ENCODE peak calls at places on chromosome 16, in nine cellular contexts. One of them, this sample, is unnamed.

GRCh38 chr16:70331588-70332358 is 14.9 kb upstream of the DDX19A start:
- DNase-seq in CD4-positive, alpha-beta T cell: no peak
- DNase-seq in adrenal gland: no peak
- DNase-seq in suprapubic skin: no peak
- DNase-seq in SK-N-SH: no peak
- DNase-seq in sigmoid colon: no peak
- DNase-seq in neuronal stem cell: no peak
- DNase-seq in left lung: no peak
- DNase-seq in CD8-positive, alpha-beta T cell: no peak
- DNase-seq in this sample: no peak

GRCh38 chr16:85090166-85090565 is 22.1 kb downstream of the CIBAR2 start:
- DNase-seq in CD4-positive, alpha-beta T cell: no peak
- DNase-seq in adrenal gland: no peak
- DNase-seq in suprapubic skin: no peak
- DNase-seq in SK-N-SH: peak; percentile 48
- DNase-seq in sigmoid colon: no peak
- DNase-seq in neuronal stem cell: no peak
- DNase-seq in left lung: peak; percentile 62
- DNase-seq in CD8-positive, alpha-beta T cell: no peak
- DNase-seq in this sample: no peak

GRCh38 chr16:29757950-29758466 is 12.2 kb upstream of the C16orf54 start:
- DNase-seq in CD4-positive, alpha-beta T cell: no peak
- DNase-seq in adrenal gland: peak; percentile 28
- DNase-seq in suprapubic skin: no peak
- DNase-seq in SK-N-SH: no peak
- DNase-seq in sigmoid colon: no peak
- DNase-seq in neuronal stem cell: no peak
- DNase-seq in left lung: no peak
- DNase-seq in CD8-positive, alpha-beta T cell: no peak
- DNase-seq in this sample: no peak

GRCh38 chr16:47019563-47019962 is 46.1 kb upstream of the DNAJA2 start:
- DNase-seq in CD4-positive, alpha-beta T cell: no peak
- DNase-seq in adrenal gland: no peak
- DNase-seq in suprapubic skin: no peak
- DNase-seq in SK-N-SH: no peak
- DNase-seq in sigmoid colon: no peak
- DNase-seq in neuronal stem cell: no peak
- DNase-seq in left lung: no peak
- DNase-seq in CD8-positive, alpha-beta T cell: no peak
- DNase-seq in this sample: no peak

GRCh38 chr16:72349719-72350118 is 177.8 kb upstream of the PMFBP1 start:
- DNase-seq in CD4-positive, alpha-beta T cell: no peak
- DNase-seq in adrenal gland: no peak
- DNase-seq in suprapubic skin: no peak
- DNase-seq in SK-N-SH: no peak
- DNase-seq in sigmoid colon: no peak
- DNase-seq in neuronal stem cell: no peak
- DNase-seq in left lung: no peak
- DNase-seq in CD8-positive, alpha-beta T cell: no peak
- DNase-seq in this sample: no peak

GRCh38 chr16:3880623-3881498 is at the start of gene CREBBP:
- DNase-seq in CD4-positive, alpha-beta T cell: peak; percentile 86
- DNase-seq in adrenal gland: peak; percentile 90
- DNase-seq in suprapubic skin: peak; percentile 88
- DNase-seq in SK-N-SH: peak; percentile 97
- DNase-seq in sigmoid colon: peak; percentile 92
- DNase-seq in neuronal stem cell: peak; percentile 92
- DNase-seq in left lung: peak; percentile 95
- DNase-seq in CD8-positive, alpha-beta T cell: peak; percentile 80
- DNase-seq in this sample: peak; percentile 85

GRCh38 chr16:80583466-80583865 is 42.7 kb downstream of the DYNLRB2 start:
- DNase-seq in CD4-positive, alpha-beta T cell: no peak
- DNase-seq in adrenal gland: peak; percentile 48
- DNase-seq in suprapubic skin: no peak
- DNase-seq in SK-N-SH: no peak
- DNase-seq in sigmoid colon: no peak
- DNase-seq in neuronal stem cell: no peak
- DNase-seq in left lung: no peak
- DNase-seq in CD8-positive, alpha-beta T cell: no peak
- DNase-seq in this sample: no peak

GRCh38 chr16:30821891-30822290 is 34.9 kb upstream of the ZNF629 start:
- DNase-seq in CD4-positive, alpha-beta T cell: no peak
- DNase-seq in adrenal gland: no peak
- DNase-seq in suprapubic skin: no peak
- DNase-seq in SK-N-SH: no peak
- DNase-seq in sigmoid colon: no peak
- DNase-seq in neuronal stem cell: no peak
- DNase-seq in left lung: no peak
- DNase-seq in CD8-positive, alpha-beta T cell: no peak
- DNase-seq in this sample: no peak

GRCh38 chr16:894841-895240 is 75.9 kb downstream of the LMF1 start:
- DNase-seq in CD4-positive, alpha-beta T cell: no peak
- DNase-seq in adrenal gland: no peak
- DNase-seq in suprapubic skin: no peak
- DNase-seq in SK-N-SH: peak; percentile 59
- DNase-seq in sigmoid colon: no peak
- DNase-seq in neuronal stem cell: no peak
- DNase-seq in left lung: peak; percentile 76
- DNase-seq in CD8-positive, alpha-beta T cell: no peak
- DNase-seq in this sample: no peak

GRCh38 chr16:53726625-53727024 is 22.7 kb downstream of the FTO start:
- DNase-seq in CD4-positive, alpha-beta T cell: no peak
- DNase-seq in adrenal gland: peak; percentile 16
- DNase-seq in suprapubic skin: no peak
- DNase-seq in SK-N-SH: no peak
- DNase-seq in sigmoid colon: no peak
- DNase-seq in neuronal stem cell: peak; percentile 29
- DNase-seq in left lung: no peak
- DNase-seq in CD8-positive, alpha-beta T cell: no peak
- DNase-seq in this sample: no peak

GRCh38 chr16:2472885-2473284 is 1.8 kb downstream of the NTN3 start:
- DNase-seq in CD4-positive, alpha-beta T cell: no peak
- DNase-seq in adrenal gland: no peak
- DNase-seq in suprapubic skin: no peak
- DNase-seq in SK-N-SH: no peak
- DNase-seq in sigmoid colon: no peak
- DNase-seq in neuronal stem cell: no peak
- DNase-seq in left lung: no peak
- DNase-seq in CD8-positive, alpha-beta T cell: no peak
- DNase-seq in this sample: no peak

GRCh38 chr16:2475413-2476344 is 752 bp downstream of the TBC1D24 start:
- DNase-seq in CD4-positive, alpha-beta T cell: no peak
- DNase-seq in adrenal gland: no peak
- DNase-seq in suprapubic skin: no peak
- DNase-seq in SK-N-SH: peak; percentile 63
- DNase-seq in sigmoid colon: no peak
- DNase-seq in neuronal stem cell: no peak
- DNase-seq in left lung: no peak
- DNase-seq in CD8-positive, alpha-beta T cell: no peak
- DNase-seq in this sample: peak; percentile 36

GRCh38 chr16:2473425-2473926 is 1.5 kb upstream of the TBC1D24 start:
- DNase-seq in CD4-positive, alpha-beta T cell: peak; percentile 14
- DNase-seq in adrenal gland: no peak
- DNase-seq in suprapubic skin: no peak
- DNase-seq in SK-N-SH: peak; percentile 74
- DNase-seq in sigmoid colon: no peak
- DNase-seq in neuronal stem cell: no peak
- DNase-seq in left lung: no peak
- DNase-seq in CD8-positive, alpha-beta T cell: no peak
- DNase-seq in this sample: peak; percentile 14

GRCh38 chr16:2474877-2475412 is at the start of gene TBC1D24:
- DNase-seq in CD4-positive, alpha-beta T cell: peak; percentile 59
- DNase-seq in adrenal gland: peak; percentile 88
- DNase-seq in suprapubic skin: no peak
- DNase-seq in SK-N-SH: peak; percentile 100
- DNase-seq in sigmoid colon: peak; percentile 92
- DNase-seq in neuronal stem cell: peak; percentile 86
- DNase-seq in left lung: peak; percentile 97
- DNase-seq in CD8-positive, alpha-beta T cell: peak; percentile 48
- DNase-seq in this sample: peak; percentile 73

GRCh38 chr16:2473999-2474876 is 689 bp upstream of the TBC1D24 start:
- DNase-seq in CD4-positive, alpha-beta T cell: peak; percentile 59
- DNase-seq in adrenal gland: peak; percentile 59
- DNase-seq in suprapubic skin: no peak
- DNase-seq in SK-N-SH: peak; percentile 79
- DNase-seq in sigmoid colon: no peak
- DNase-seq in neuronal stem cell: no peak
- DNase-seq in left lung: peak; percentile 91
- DNase-seq in CD8-positive, alpha-beta T cell: peak; percentile 43
- DNase-seq in this sample: peak; percentile 47
- H3K27me3 ChIP-seq in CD4-positive, alpha-beta T cell: peaks cover 41% of the 10 kb centered on the region
- H3K27me3 ChIP-seq in adrenal gland: peaks cover 17% of the 10 kb centered on the region
- H3K27me3 ChIP-seq in suprapubic skin: peaks cover 23% of the 10 kb centered on the region
- H3K27me3 ChIP-seq in SK-N-SH: no peaks in the 10 kb centered on the region
- H3K27me3 ChIP-seq in sigmoid colon: peaks cover 26% of the 10 kb centered on the region
- H3K27me3 ChIP-seq in neuronal stem cell: no peaks in the 10 kb centered on the region
- H3K27me3 ChIP-seq in left lung: peaks cover 52% of the 10 kb centered on the region
- H3K27me3 ChIP-seq in CD8-positive, alpha-beta T cell: peaks cover 19% of the 10 kb centered on the region
- H3K27me3 ChIP-seq in this sample: peaks cover 33% of the 10 kb centered on the region

DNA sequence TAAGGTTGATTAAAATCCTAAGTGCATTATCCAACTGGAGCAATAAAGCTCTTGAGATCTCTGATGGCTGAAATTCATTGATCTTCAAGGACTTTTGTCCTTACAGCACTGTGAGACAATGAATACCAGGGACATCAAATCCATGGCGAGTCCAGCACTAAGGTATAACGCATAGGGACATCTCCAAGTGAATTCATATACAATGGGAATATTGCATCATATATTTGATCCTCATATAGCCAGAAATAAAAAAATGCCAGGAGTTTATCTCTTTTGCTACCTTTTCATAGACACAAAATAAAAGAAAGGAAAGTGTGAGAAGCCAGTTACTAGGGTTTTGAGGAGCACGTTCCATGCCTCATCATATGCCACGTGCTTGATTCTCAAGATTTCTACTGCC is 112.5 kb upstream of the CDH13 start:
- DNase-seq in CD4-positive, alpha-beta T cell: no peak
- DNase-seq in adrenal gland: no peak
- DNase-seq in suprapubic skin: no peak
- DNase-seq in SK-N-SH: no peak
- DNase-seq in sigmoid colon: no peak
- DNase-seq in neuronal stem cell: no peak
- DNase-seq in left lung: no peak
- DNase-seq in CD8-positive, alpha-beta T cell: no peak
- DNase-seq in this sample: no peak
- H3K27me3 ChIP-seq in CD4-positive, alpha-beta T cell: no peaks in the 10 kb centered on the region
- H3K27me3 ChIP-seq in adrenal gland: no peaks in the 10 kb centered on the region
- H3K27me3 ChIP-seq in suprapubic skin: no peaks in the 10 kb centered on the region
- H3K27me3 ChIP-seq in SK-N-SH: no peaks in the 10 kb centered on the region
- H3K27me3 ChIP-seq in sigmoid colon: no peaks in the 10 kb centered on the region
- H3K27me3 ChIP-seq in neuronal stem cell: no peaks in the 10 kb centered on the region
- H3K27me3 ChIP-seq in left lung: no peaks in the 10 kb centered on the region
- H3K27me3 ChIP-seq in CD8-positive, alpha-beta T cell: no peaks in the 10 kb centered on the region
- H3K27me3 ChIP-seq in this sample: no peaks in the 10 kb centered on the region

DNA sequence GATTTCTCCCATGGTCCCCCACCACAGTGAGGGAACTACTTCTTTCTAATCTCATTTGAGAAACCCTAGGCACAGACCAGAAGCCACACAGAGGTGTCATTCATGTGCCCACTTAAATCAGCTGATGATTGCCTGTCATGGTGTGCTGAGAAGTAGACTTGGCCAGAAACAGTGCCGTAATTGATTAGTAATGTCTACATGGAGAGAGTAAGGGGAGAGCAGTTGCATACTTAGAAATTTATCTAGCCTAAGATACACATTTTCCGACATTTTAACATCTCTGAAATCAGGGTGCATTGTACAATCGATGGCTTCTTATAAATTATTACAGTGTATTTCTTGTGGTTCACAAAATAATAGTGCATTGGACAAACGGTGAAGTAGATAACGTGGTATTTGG is 271.8 kb downstream of the IRF8 start:
- DNase-seq in CD4-positive, alpha-beta T cell: no peak
- DNase-seq in adrenal gland: no peak
- DNase-seq in suprapubic skin: no peak
- DNase-seq in SK-N-SH: no peak
- DNase-seq in sigmoid colon: no peak
- DNase-seq in neuronal stem cell: no peak
- DNase-seq in left lung: no peak
- DNase-seq in CD8-positive, alpha-beta T cell: no peak
- DNase-seq in this sample: no peak
- H3K27me3 ChIP-seq in CD4-positive, alpha-beta T cell: peaks cover 4% of the 10 kb centered on the region
- H3K27me3 ChIP-seq in adrenal gland: peaks cover 6% of the 10 kb centered on the region
- H3K27me3 ChIP-seq in suprapubic skin: peaks cover 47% of the 10 kb centered on the region
- H3K27me3 ChIP-seq in SK-N-SH: peaks cover 47% of the 10 kb centered on the region
- H3K27me3 ChIP-seq in sigmoid colon: no peaks in the 10 kb centered on the region
- H3K27me3 ChIP-seq in neuronal stem cell: no peaks in the 10 kb centered on the region
- H3K27me3 ChIP-seq in left lung: peaks cover 7% of the 10 kb centered on the region
- H3K27me3 ChIP-seq in CD8-positive, alpha-beta T cell: no peaks in the 10 kb centered on the region
- H3K27me3 ChIP-seq in this sample: no peaks in the 10 kb centered on the region

GRCh38 chr16:86347090-86347489 is 163.2 kb upstream of the FOXF1 start:
- DNase-seq in CD4-positive, alpha-beta T cell: no peak
- DNase-seq in adrenal gland: no peak
- DNase-seq in suprapubic skin: no peak
- DNase-seq in SK-N-SH: no peak
- DNase-seq in sigmoid colon: no peak
- DNase-seq in neuronal stem cell: no peak
- DNase-seq in left lung: no peak
- DNase-seq in CD8-positive, alpha-beta T cell: no peak
- DNase-seq in this sample: no peak
- H3K27me3 ChIP-seq in CD4-positive, alpha-beta T cell: peaks cover 16% of the 10 kb centered on the region
- H3K27me3 ChIP-seq in adrenal gland: peaks cover 7% of the 10 kb centered on the region
- H3K27me3 ChIP-seq in suprapubic skin: peaks cover 73% of the 10 kb centered on the region
- H3K27me3 ChIP-seq in SK-N-SH: no peaks in the 10 kb centered on the region
- H3K27me3 ChIP-seq in sigmoid colon: no peaks in the 10 kb centered on the region
- H3K27me3 ChIP-seq in neuronal stem cell: no peaks in the 10 kb centered on the region
- H3K27me3 ChIP-seq in left lung: peaks cover 93% of the 10 kb centered on the region
- H3K27me3 ChIP-seq in CD8-positive, alpha-beta T cell: no peaks in the 10 kb centered on the region
- H3K27me3 ChIP-seq in this sample: no peaks in the 10 kb centered on the region